ENCODE peak calls at places on chromosomes 1 and 21, in eight cellular contexts. V is ovary, J is thoracic aorta, U is body of pancreas, R is OCI-LY7, Z is psoas muscle, I is GM23248, M is mammary epithelial cell. A is an unnamed sample. For H3K36me3, the result is how much of the 10 kb centered on the place peaks cover.

GRCh38 chr1:29485096-29485925 is 249.0 kb downstream of the PTPRU start:
- DNase-seq in V (no peak), J (no peak), U (no peak), R (no peak), Z (no peak), I (no peak), M (no peak), A (no peak)

GRCh38 chr1:66867501-66867900 is 57.2 kb downstream of the DNAI4 start:
- DNase-seq in V (no peak), J (no peak), U (no peak), R (no peak), Z (no peak), I (no peak), M (no peak), A (no peak)

GRCh38 chr1:56820755-56821461 is 1.7 kb upstream of the FYB2 start:
- DNase-seq in V (peak), J (no peak), U (peak), R (peak), Z (peak), I (peak), M (peak), A (peak)

GRCh38 chr21:45522986-45523385 is 19.3 kb downstream of the SLC19A1 start:
- DNase-seq in V (no peak), J (no peak), U (no peak), R (no peak), Z (no peak), I (no peak), M (no peak), A (no peak)

GRCh38 chr1:10973552-10973951 is 38.9 kb upstream of the TARDBP start:
- DNase-seq in V (peak), J (no peak), U (no peak), R (no peak), Z (peak), I (peak), M (peak), A (peak)

GRCh38 chr1:225509770-225510169 is 81.9 kb upstream of the LBR start:
- DNase-seq in V (no peak), J (no peak), U (no peak), R (no peak), Z (no peak), I (no peak), M (peak), A (no peak)

GRCh38 chr1:206754011-206754410 is 16.6 kb upstream of the IL19 start:
- DNase-seq in V (no peak), J (no peak), U (no peak), R (no peak), Z (no peak), I (peak), M (peak), A (no peak)

GRCh38 chr1:208799186-208799585 is 555.0 kb upstream of the PLXNA2 start:
- DNase-seq in V (no peak), J (no peak), U (no peak), R (no peak), Z (no peak), I (no peak), M (peak), A (no peak)

GRCh38 chr1:183841950-183842816 is 37.3 kb downstream of the RGL1 start:
- DNase-seq in V (no peak), J (no peak), U (peak), R (no peak), Z (no peak), I (peak), M (peak), A (no peak)

GRCh38 chr1:55156608-55157007 is 58.6 kb downstream of the USP24 start:
- DNase-seq in V (no peak), J (no peak), U (no peak), R (no peak), Z (no peak), I (no peak), M (no peak), A (no peak)

GRCh38 chr1:113452921-113453770 is 62.8 kb downstream of the MAGI3 start:
- DNase-seq in V (no peak), J (no peak), U (peak), R (peak), Z (no peak), I (peak), M (peak), A (no peak)

GRCh38 chr1:221724931-221725605 is 16.8 kb downstream of the DUSP10 start:
- DNase-seq in V (no peak), J (no peak), U (no peak), R (no peak), Z (peak), I (peak), M (peak), A (peak)

GRCh38 chr21:31252091-31252490 is 92.0 kb downstream of the TIAM1 start:
- DNase-seq in V (no peak), J (no peak), U (no peak), R (no peak), Z (no peak), I (no peak), M (no peak), A (no peak)

GRCh38 chr1:36653850-36654249 is 171.1 kb upstream of the CSF3R start:
- DNase-seq in V (no peak), J (no peak), U (peak), R (no peak), Z (peak), I (peak), M (peak), A (no peak)

GRCh38 chr1:86704972-86705632 is 726 bp downstream of the SH3GLB1 start:
- DNase-seq in V (no peak), J (no peak), U (peak), R (peak), Z (peak), I (peak), M (peak), A (peak)

GRCh38 chr1:39574646-39575045 is 1.9 kb downstream of the PABPC4 start:
- DNase-seq in V (no peak), J (no peak), U (peak), R (no peak), Z (no peak), I (peak), M (peak), A (no peak)

GRCh38 chr1:60833173-60833572 is 249.2 kb upstream of the NFIA start:
- DNase-seq in V (no peak), J (no peak), U (no peak), R (no peak), Z (no peak), I (no peak), M (peak), A (no peak)

GRCh38 chr1:94578856-94579255 is 37.3 kb upstream of the F3 start:
- DNase-seq in V (no peak), J (no peak), U (no peak), R (no peak), Z (no peak), I (peak), M (no peak), A (no peak)

GRCh38 chr1:27563407-27564263 is 40.3 kb downstream of the AHDC1 start:
- DNase-seq in V (peak), J (no peak), U (peak), R (no peak), Z (peak), I (peak), M (no peak), A (peak)

GRCh38 chr1:111453706-111454105 is 4.4 kb downstream of the ATP5PB start:
- DNase-seq in V (no peak), J (no peak), U (no peak), R (no peak), Z (no peak), I (no peak), M (no peak), A (no peak)
- H3K36me3 ChIP-seq in V (under half), J (under half), U (under half), R (half or more), Z (under half), I (under half), M (under half), A (half or more)

DNA sequence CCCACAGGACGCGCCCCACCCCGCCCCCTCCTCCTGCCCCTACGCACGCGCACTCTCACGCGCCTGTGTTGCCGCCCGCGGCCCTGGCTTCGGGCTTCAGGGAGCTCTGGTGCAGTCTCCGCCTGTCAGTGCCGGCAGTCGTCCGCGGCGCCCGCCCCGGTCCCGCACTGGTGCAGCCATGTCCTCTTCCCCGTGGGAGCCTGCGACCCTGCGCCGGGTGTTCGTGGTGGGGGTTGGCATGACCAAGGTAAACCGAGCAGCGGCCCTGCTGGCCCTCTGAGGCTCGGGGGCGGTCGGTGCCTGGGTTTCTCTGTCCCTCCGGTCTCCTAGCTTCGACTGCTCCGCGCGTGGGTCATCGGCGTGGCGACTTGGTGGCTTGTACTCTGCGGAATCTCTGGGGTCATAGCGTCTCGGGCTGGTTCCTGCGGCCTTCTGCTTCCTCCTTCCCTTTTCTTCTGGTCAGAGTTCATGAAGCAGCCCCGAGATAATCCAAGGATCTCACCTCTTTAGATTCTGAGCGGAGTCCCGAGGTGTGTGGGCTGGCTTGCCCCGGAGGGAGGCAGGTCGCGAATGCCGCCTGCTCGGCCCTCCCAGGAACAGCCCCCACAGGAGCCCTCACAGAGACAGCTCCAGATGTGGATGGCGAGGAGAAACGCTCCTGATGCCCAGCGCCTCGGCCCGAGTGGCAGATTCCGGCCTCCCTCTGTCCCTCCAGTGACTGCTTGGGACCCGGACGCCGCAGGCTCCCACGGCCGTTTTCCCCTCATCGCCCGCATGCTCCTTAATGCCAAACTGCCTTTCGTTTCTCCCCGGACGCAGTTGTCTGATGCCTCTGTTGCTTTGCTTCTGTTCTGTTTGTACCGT is at the start of gene SCP2:
- DNase-seq in V (peak), J (no peak), U (peak), R (no peak), Z (peak), I (peak), M (peak), A (peak)
- H3K27ac ChIP-seq in V (peak), J (peak), U (peak), R (no peak), Z (peak), I (peak), M (peak), A (no peak)

GRCh38 chr1:77704736-77705135 is 22.3 kb upstream of the ZZZ3 start:
- DNase-seq in V (no peak), J (no peak), U (no peak), R (no peak), Z (no peak), I (no peak), M (no peak), A (no peak)

GRCh38 chr1:77706321-77706720 is 23.9 kb upstream of the ZZZ3 start:
- DNase-seq in V (no peak), J (no peak), U (no peak), R (no peak), Z (no peak), I (peak), M (peak), A (no peak)

GRCh38 chr1:77709727-77710126 is 27.3 kb upstream of the ZZZ3 start:
- DNase-seq in V (no peak), J (no peak), U (no peak), R (no peak), Z (no peak), I (no peak), M (no peak), A (no peak)
- H3K36me3 ChIP-seq in V (under half), J (half or more), U (under half), R (half or more), Z (under half), I (half or more), M (under half), A (half or more)

DNA sequence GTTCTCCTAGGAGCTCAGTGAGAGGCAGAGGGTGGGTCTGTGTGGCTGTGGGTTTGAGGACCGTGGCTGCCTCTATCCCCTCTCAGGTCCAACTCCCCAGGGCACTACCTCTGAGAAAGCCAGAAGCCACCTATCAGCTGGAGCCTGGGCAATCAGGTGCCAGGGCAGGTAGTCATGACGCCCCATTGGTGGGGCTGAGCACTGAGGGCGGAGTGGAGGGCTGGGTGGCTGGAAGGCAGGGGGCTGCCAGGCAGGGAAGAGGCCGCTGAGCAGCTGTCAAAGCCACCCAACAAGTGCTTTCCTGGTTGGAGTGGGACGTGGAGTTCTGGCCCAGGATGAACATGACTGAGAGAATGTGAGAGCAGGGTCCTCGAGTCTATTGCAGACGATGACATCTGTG is 164.9 kb upstream of the AJAP1 start:
- DNase-seq in V (no peak), J (no peak), U (no peak), R (no peak), Z (no peak), I (no peak), M (no peak), A (no peak)
- H3K27ac ChIP-seq in V (no peak), J (no peak), U (no peak), R (peak), Z (no peak), I (no peak), M (no peak), A (no peak)